ENCODE peak calls at places on chromosomes 5 and 9, in ten cellular contexts. W is body of pancreas; L is neuronal stem cell; U is CD4-positive, alpha-beta memory T cell; K is naive thymus-derived CD4-positive, alpha-beta T cell; N is uterus; V is GM23338; F is cardiac muscle cell; M is CD8-positive, alpha-beta T cell; A is ovary. Z is an unnamed sample.

GRCh38 chr9:124352616-124353015 is 62.6 kb downstream of the PSMB7 start:
- DNase-seq in W (no peak), L (no peak), U (no peak), K (no peak), N (no peak), V (no peak), F (no peak), M (no peak), A (no peak), Z (no peak)

GRCh38 chr5:13245982-13246601 is 698.4 kb downstream of the DNAH5 start:
- DNase-seq in W (no peak), L (peak), U (no peak), K (no peak), N (no peak), V (peak), F (no peak), M (no peak), A (no peak), Z (no peak)

GRCh38 chr5:122156724-122157325 is 27.5 kb downstream of the ZNF474 start:
- DNase-seq in W (no peak), L (no peak), U (no peak), K (no peak), N (no peak), V (peak), F (peak), M (no peak), A (no peak), Z (peak)

GRCh38 chr9:111527347-111527746 is 2.4 kb downstream of the ZNF483 start:
- DNase-seq in W (no peak), L (no peak), U (no peak), K (no peak), N (no peak), V (no peak), F (no peak), M (no peak), A (no peak), Z (no peak)

GRCh38 chr5:93273176-93273575 is 307.8 kb downstream of the NR2F1-AS1 start:
- DNase-seq in W (no peak), L (no peak), U (no peak), K (no peak), N (no peak), V (no peak), F (no peak), M (no peak), A (no peak), Z (peak)

GRCh38 chr9:110755179-110755578 is 86.6 kb downstream of the MUSK start:
- DNase-seq in W (no peak), L (no peak), U (no peak), K (no peak), N (no peak), V (no peak), F (no peak), M (no peak), A (no peak), Z (no peak)

GRCh38 chr5:143646961-143647360 is 165.0 kb upstream of the HMHB1 start:
- DNase-seq in W (no peak), L (no peak), U (no peak), K (no peak), N (no peak), V (no peak), F (no peak), M (no peak), A (no peak), Z (no peak)

GRCh38 chr5:135651156-135651555 is 72.4 kb upstream of the CXCL14 start:
- DNase-seq in W (no peak), L (no peak), U (no peak), K (no peak), N (no peak), V (no peak), F (no peak), M (no peak), A (no peak), Z (no peak)

GRCh38 chr5:39249560-39250274 is 30.4 kb upstream of the FYB1 start:
- DNase-seq in W (no peak), L (no peak), U (no peak), K (no peak), N (no peak), V (no peak), F (no peak), M (no peak), A (no peak), Z (no peak)

GRCh38 chr5:149175346-149176113 is 34.2 kb downstream of the ABLIM3 start:
- DNase-seq in W (no peak), L (no peak), U (no peak), K (no peak), N (peak), V (no peak), F (no peak), M (no peak), A (no peak), Z (no peak)

GRCh38 chr5:154141686-154142300 is 48.7 kb upstream of the GALNT10 start:
- DNase-seq in W (no peak), L (no peak), U (no peak), K (no peak), N (no peak), V (no peak), F (no peak), M (no peak), A (no peak), Z (no peak)

GRCh38 chr5:154140381-154140780 is 50.2 kb upstream of the GALNT10 start:
- DNase-seq in W (no peak), L (no peak), U (no peak), K (no peak), N (no peak), V (no peak), F (no peak), M (no peak), A (no peak), Z (no peak)

GRCh38 chr5:154136141-154136540 is 54.4 kb upstream of the GALNT10 start:
- DNase-seq in W (no peak), L (no peak), U (no peak), K (no peak), N (no peak), V (no peak), F (no peak), M (no peak), A (no peak), Z (no peak)

GRCh38 chr5:154135125-154135524 is 55.4 kb upstream of the GALNT10 start:
- DNase-seq in W (no peak), L (no peak), U (no peak), K (no peak), N (no peak), V (no peak), F (no peak), M (no peak), A (no peak), Z (no peak)

DNA sequence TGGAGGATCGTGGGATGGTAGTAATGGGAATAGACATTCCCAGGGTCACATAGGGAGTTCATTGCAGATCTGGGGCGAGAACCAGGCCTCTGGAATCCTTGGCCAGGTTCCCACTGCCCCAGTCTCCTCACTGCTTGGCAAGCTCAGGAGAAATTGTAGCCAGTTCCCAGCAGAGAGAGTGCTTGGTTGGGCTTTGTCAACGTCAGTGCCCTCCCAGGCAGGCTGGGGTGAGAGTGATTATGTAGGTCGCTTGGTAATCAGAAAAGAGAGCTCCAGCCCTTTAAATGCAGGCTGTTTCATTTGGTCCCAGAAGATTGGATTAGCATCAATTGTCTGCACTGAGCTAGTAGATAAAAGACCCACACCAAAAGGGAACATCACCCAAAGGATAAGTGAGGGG is 51.8 kb upstream of the GALNT10 start:
- DNase-seq in W (peak), L (no peak), U (no peak), K (no peak), N (no peak), V (no peak), F (no peak), M (no peak), A (no peak), Z (no peak)
- H3K27ac ChIP-seq in W (no peak), L (no peak), U (no peak), K (no peak), N (no peak), V (no peak), F (no peak), M (no peak), A (no peak), Z (no peak)

DNA sequence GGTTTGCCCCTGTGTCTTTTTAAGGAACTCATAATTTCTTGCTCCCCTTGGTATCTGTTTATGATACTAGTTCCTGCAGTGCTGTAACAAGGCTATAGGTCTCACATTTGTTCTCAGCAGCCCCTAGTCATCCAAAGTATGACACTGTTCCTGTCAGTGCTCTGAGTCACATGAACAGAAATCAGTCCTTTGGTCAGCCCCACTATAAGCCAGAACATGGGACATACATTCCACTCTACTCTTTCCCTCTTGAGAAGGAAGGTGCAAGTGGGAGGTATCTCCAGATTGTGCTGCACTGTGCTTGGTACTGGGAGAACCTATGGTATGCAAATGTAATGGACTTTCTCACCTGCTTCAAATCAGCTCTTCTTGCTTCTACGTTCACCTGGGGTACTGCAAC is 87.0 kb downstream of the IARS1 start:
- DNase-seq in W (no peak), L (no peak), U (no peak), K (no peak), N (no peak), V (no peak), F (no peak), M (no peak), A (no peak), Z (peak)
- H3K27ac ChIP-seq in W (no peak), L (no peak), U (no peak), K (no peak), N (no peak), V (no peak), F (no peak), M (no peak), A (no peak), Z (no peak)

GRCh38 chr5:142434322-142434612 is 109.4 kb upstream of the SPRY4 start:
- DNase-seq in W (no peak), L (no peak), U (no peak), K (no peak), N (no peak), V (no peak), F (no peak), M (no peak), A (no peak), Z (no peak)
- H3K27ac ChIP-seq in W (no peak), L (no peak), U (no peak), K (no peak), N (no peak), V (no peak), F (no peak), M (no peak), A (no peak), Z (peak)

GRCh38 chr5:172444626-172445365 is 9.5 kb downstream of the SH3PXD2B start:
- DNase-seq in W (no peak), L (no peak), U (no peak), K (no peak), N (peak), V (no peak), F (no peak), M (no peak), A (peak), Z (no peak)

GRCh38 chr5:172447646-172448365 is 6.5 kb downstream of the SH3PXD2B start:
- DNase-seq in W (no peak), L (no peak), U (no peak), K (no peak), N (peak), V (no peak), F (no peak), M (no peak), A (no peak), Z (no peak)

GRCh38 chr5:172446336-172447051 is 7.8 kb downstream of the SH3PXD2B start:
- DNase-seq in W (no peak), L (no peak), U (no peak), K (no peak), N (peak), V (no peak), F (no peak), M (no peak), A (peak), Z (no peak)

GRCh38 chr5:172444110-172444510 is 10.2 kb downstream of the SH3PXD2B start:
- DNase-seq in W (no peak), L (no peak), U (no peak), K (no peak), N (peak), V (no peak), F (no peak), M (no peak), A (peak), Z (peak)

GRCh38 chr5:172445866-172446265 is 8.5 kb downstream of the SH3PXD2B start:
- DNase-seq in W (no peak), L (no peak), U (no peak), K (no peak), N (peak), V (no peak), F (no peak), M (no peak), A (peak), Z (no peak)
- H3K27ac ChIP-seq in W (no peak), L (no peak), U (no peak), K (no peak), N (peak), V (no peak), F (no peak), M (no peak), A (peak), Z (no peak)

DNA sequence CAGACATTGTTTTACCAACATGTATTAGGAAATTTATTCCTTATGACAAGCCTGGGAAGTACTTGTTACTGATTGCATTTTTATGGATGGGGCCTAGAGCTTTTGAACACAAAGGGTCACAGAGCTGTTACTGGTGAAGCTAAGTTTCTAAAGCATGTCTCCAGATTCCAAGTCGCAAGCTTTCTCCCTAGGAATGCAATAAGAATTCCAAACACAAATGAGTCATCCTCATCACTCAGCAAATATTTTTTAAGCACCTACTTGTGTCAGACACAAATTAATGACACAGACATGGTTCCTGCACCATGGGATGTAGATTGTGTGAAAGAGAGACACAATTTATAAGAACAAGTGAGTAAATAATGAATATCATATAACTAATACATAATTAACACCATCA is 11.0 kb upstream of the SH3RF2 start:
- DNase-seq in W (no peak), L (no peak), U (no peak), K (no peak), N (no peak), V (peak), F (peak), M (no peak), A (no peak), Z (peak)
- H3K27ac ChIP-seq in W (no peak), L (no peak), U (no peak), K (no peak), N (no peak), V (no peak), F (peak), M (no peak), A (no peak), Z (peak)

GRCh38 chr9:81683214-81683613 is 6.1 kb downstream of the TLE1 start:
- DNase-seq in W (no peak), L (no peak), U (no peak), K (no peak), N (no peak), V (no peak), F (no peak), M (no peak), A (no peak), Z (no peak)

GRCh38 chr9:81683704-81684103 is 5.6 kb downstream of the TLE1 start:
- DNase-seq in W (no peak), L (no peak), U (no peak), K (no peak), N (no peak), V (no peak), F (no peak), M (no peak), A (no peak), Z (no peak)

GRCh38 chr9:81686614-81687520 is 2.5 kb downstream of the TLE1 start:
- DNase-seq in W (peak), L (peak), U (no peak), K (no peak), N (peak), V (peak), F (peak), M (peak), A (peak), Z (peak)

GRCh38 chr9:81687521-81688261 is 1.7 kb downstream of the TLE1 start:
- DNase-seq in W (peak), L (peak), U (no peak), K (no peak), N (peak), V (peak), F (peak), M (no peak), A (peak), Z (no peak)

GRCh38 chr9:81685763-81686613 is 3.4 kb downstream of the TLE1 start:
- DNase-seq in W (peak), L (no peak), U (no peak), K (no peak), N (no peak), V (no peak), F (no peak), M (no peak), A (no peak), Z (peak)
- H3K27ac ChIP-seq in W (peak), L (no peak), U (no peak), K (no peak), N (peak), V (no peak), F (no peak), M (no peak), A (no peak), Z (no peak)

DNA sequence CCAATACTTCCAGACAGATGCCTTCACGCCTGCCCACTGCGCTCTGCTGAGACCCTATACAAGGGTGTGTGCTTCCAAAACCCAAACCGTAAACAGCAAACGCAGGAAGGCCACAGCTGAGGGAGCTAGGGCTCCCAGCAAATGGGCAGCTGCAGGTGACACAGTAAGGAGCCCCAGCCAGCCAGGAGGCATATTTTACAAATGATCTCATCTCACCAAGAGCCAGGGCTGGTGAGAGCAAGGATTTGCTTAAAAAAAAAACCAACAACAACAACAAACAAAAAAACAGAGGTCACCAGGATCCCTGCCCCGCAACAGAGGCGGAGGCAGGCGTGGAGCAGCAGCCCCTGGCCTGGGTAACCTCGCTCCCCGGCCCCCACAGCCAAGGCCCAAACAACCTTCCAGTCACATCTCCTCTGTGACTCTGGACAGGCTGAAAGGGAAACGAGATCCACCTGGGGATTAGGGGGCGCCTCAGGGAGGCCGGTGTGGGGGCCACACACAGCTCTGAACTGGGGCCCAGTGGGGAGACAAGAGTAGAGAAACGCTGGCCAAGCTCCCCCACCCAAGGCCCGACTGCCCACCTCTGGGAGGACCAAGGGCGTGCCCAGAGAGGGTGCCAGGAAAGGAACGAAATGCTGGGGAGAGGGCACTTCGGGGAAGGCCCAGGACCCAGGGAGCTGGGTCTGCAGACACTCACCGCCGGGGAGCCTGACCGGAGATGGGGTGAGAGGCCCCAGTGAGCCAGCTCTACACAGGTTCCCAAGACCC is 3.3 kb downstream of the NACC2 start:
- DNase-seq in W (no peak), L (no peak), U (no peak), K (no peak), N (no peak), V (no peak), F (no peak), M (peak), A (no peak), Z (no peak)
- H3K27ac ChIP-seq in W (peak), L (no peak), U (no peak), K (no peak), N (peak), V (peak), F (no peak), M (no peak), A (peak), Z (no peak)

GRCh38 chr9:33161589-33162132 is 5.5 kb downstream of the B4GALT1 start:
- DNase-seq in W (peak), L (no peak), U (no peak), K (no peak), N (no peak), V (no peak), F (no peak), M (no peak), A (no peak), Z (no peak)
- H3K27ac ChIP-seq in W (peak), L (no peak), U (peak), K (peak), N (peak), V (no peak), F (peak), M (no peak), A (peak), Z (peak)

GRCh38 chr5:139597134-139597533 is 36.0 kb downstream of the UBE2D2 start:
- DNase-seq in W (no peak), L (no peak), U (no peak), K (no peak), N (no peak), V (no peak), F (peak), M (no peak), A (no peak), Z (no peak)
- H3K27ac ChIP-seq in W (no peak), L (no peak), U (no peak), K (no peak), N (no peak), V (no peak), F (peak), M (no peak), A (no peak), Z (no peak)